ENCODE peak calls at places on chromosomes 2 and 18, in nine cellular contexts. One of them, this sample, is unnamed.
A peak's percentile ranks its signal among the peaks of the same experiment; 100 is the strongest.

GRCh38 chr2:223477318-223477717 is 124.8 kb downstream of the SCG2 start:
- DNase-seq in K562: no peak
- DNase-seq in H1: no peak
- DNase-seq in endothelial cell of umbilical vein: no peak
- DNase-seq in A549: no peak
- DNase-seq in HCT116: no peak
- DNase-seq in GM12878: no peak
- DNase-seq in HepG2: no peak
- DNase-seq in SK-N-SH: no peak
- DNase-seq in this sample: no peak

GRCh38 chr2:48711343-48711742 is 44.2 kb downstream of the LHCGR start:
- DNase-seq in K562: no peak
- DNase-seq in HCT116: no peak
- DNase-seq in SK-N-SH: no peak
- DNase-seq in HepG2: no peak
- DNase-seq in endothelial cell of umbilical vein: peak; percentile 76
- DNase-seq in GM12878: no peak
- DNase-seq in H1: no peak
- DNase-seq in A549: no peak
- DNase-seq in this sample: no peak

GRCh38 chr18:24914685-24915267 is 437.2 kb downstream of the ZNF521 start:
- DNase-seq in HepG2: no peak
- DNase-seq in endothelial cell of umbilical vein: no peak
- DNase-seq in HCT116: no peak
- DNase-seq in K562: no peak
- DNase-seq in GM12878: no peak
- DNase-seq in H1: no peak
- DNase-seq in A549: no peak
- DNase-seq in SK-N-SH: no peak
- DNase-seq in this sample: no peak

GRCh38 chr2:139495851-139496250 is 715.7 kb upstream of the NXPH2 start:
- DNase-seq in GM12878: no peak
- DNase-seq in endothelial cell of umbilical vein: no peak
- DNase-seq in K562: no peak
- DNase-seq in H1: no peak
- DNase-seq in HepG2: no peak
- DNase-seq in HCT116: no peak
- DNase-seq in A549: no peak
- DNase-seq in SK-N-SH: no peak
- DNase-seq in this sample: no peak

GRCh38 chr2:43178602-43179542 is 47.5 kb downstream of the ZFP36L2 start:
- DNase-seq in H1: peak; percentile 63
- DNase-seq in endothelial cell of umbilical vein: peak; percentile 97
- DNase-seq in HepG2: peak; percentile 90
- DNase-seq in A549: peak; percentile 89
- DNase-seq in K562: peak; percentile 82
- DNase-seq in GM12878: no peak
- DNase-seq in HCT116: peak; percentile 64
- DNase-seq in SK-N-SH: peak; percentile 59
- DNase-seq in this sample: peak; percentile 98

GRCh38 chr2:242031481-242032019 is 162.0 kb downstream of the RTP5 start:
- DNase-seq in A549: no peak
- DNase-seq in endothelial cell of umbilical vein: no peak
- DNase-seq in H1: no peak
- DNase-seq in SK-N-SH: no peak
- DNase-seq in K562: no peak
- DNase-seq in HepG2: no peak
- DNase-seq in HCT116: no peak
- DNase-seq in GM12878: no peak
- DNase-seq in this sample: peak; percentile 75

GRCh38 chr2:200077838-200078237 is 122.5 kb downstream of the MAIP1 start:
- DNase-seq in endothelial cell of umbilical vein: no peak
- DNase-seq in H1: no peak
- DNase-seq in K562: no peak
- DNase-seq in GM12878: no peak
- DNase-seq in SK-N-SH: peak; percentile 51
- DNase-seq in HCT116: no peak
- DNase-seq in HepG2: no peak
- DNase-seq in A549: no peak
- DNase-seq in this sample: no peak

GRCh38 chr2:140256080-140256479 is 1475.9 kb upstream of the NXPH2 start:
- DNase-seq in HCT116: no peak
- DNase-seq in SK-N-SH: no peak
- DNase-seq in H1: no peak
- DNase-seq in K562: no peak
- DNase-seq in A549: no peak
- DNase-seq in GM12878: no peak
- DNase-seq in endothelial cell of umbilical vein: no peak
- DNase-seq in HepG2: no peak
- DNase-seq in this sample: no peak

GRCh38 chr18:60198063-60198462 is 174.5 kb downstream of the MC4R start:
- DNase-seq in H1: no peak
- DNase-seq in SK-N-SH: peak; percentile 60
- DNase-seq in GM12878: no peak
- DNase-seq in A549: no peak
- DNase-seq in K562: peak; percentile 8
- DNase-seq in endothelial cell of umbilical vein: no peak
- DNase-seq in HCT116: no peak
- DNase-seq in HepG2: no peak
- DNase-seq in this sample: no peak

GRCh38 chr2:120470717-120471060 is 124.8 kb downstream of the INHBB start:
- DNase-seq in GM12878: no peak
- DNase-seq in HCT116: no peak
- DNase-seq in H1: no peak
- DNase-seq in endothelial cell of umbilical vein: no peak
- DNase-seq in A549: no peak
- DNase-seq in K562: no peak
- DNase-seq in HepG2: no peak
- DNase-seq in SK-N-SH: no peak
- DNase-seq in this sample: no peak

GRCh38 chr2:123047186-123047585 is 977.9 kb upstream of the CNTNAP5 start:
- DNase-seq in endothelial cell of umbilical vein: no peak
- DNase-seq in HepG2: no peak
- DNase-seq in K562: no peak
- DNase-seq in SK-N-SH: no peak
- DNase-seq in A549: no peak
- DNase-seq in GM12878: no peak
- DNase-seq in HCT116: no peak
- DNase-seq in H1: no peak
- DNase-seq in this sample: no peak

GRCh38 chr2:121150126-121150525 is 134.9 kb downstream of the TFCP2L1 start:
- DNase-seq in SK-N-SH: no peak
- DNase-seq in HCT116: no peak
- DNase-seq in A549: no peak
- DNase-seq in HepG2: no peak
- DNase-seq in endothelial cell of umbilical vein: no peak
- DNase-seq in K562: no peak
- DNase-seq in GM12878: no peak
- DNase-seq in H1: no peak
- DNase-seq in this sample: no peak

GRCh38 chr2:177239934-177240600 is 24.5 kb downstream of the NFE2L2 start:
- DNase-seq in SK-N-SH: no peak
- DNase-seq in H1: no peak
- DNase-seq in A549: no peak
- DNase-seq in endothelial cell of umbilical vein: peak; percentile 75
- DNase-seq in GM12878: peak; percentile 47
- DNase-seq in HCT116: no peak
- DNase-seq in HepG2: no peak
- DNase-seq in K562: no peak
- DNase-seq in this sample: peak; percentile 81

GRCh38 chr18:27378396-27379094 is 193.4 kb upstream of the CHST9 start:
- DNase-seq in H1: no peak
- DNase-seq in HCT116: no peak
- DNase-seq in K562: no peak
- DNase-seq in HepG2: no peak
- DNase-seq in GM12878: no peak
- DNase-seq in A549: no peak
- DNase-seq in endothelial cell of umbilical vein: peak; percentile 3
- DNase-seq in SK-N-SH: no peak
- DNase-seq in this sample: no peak

DNA sequence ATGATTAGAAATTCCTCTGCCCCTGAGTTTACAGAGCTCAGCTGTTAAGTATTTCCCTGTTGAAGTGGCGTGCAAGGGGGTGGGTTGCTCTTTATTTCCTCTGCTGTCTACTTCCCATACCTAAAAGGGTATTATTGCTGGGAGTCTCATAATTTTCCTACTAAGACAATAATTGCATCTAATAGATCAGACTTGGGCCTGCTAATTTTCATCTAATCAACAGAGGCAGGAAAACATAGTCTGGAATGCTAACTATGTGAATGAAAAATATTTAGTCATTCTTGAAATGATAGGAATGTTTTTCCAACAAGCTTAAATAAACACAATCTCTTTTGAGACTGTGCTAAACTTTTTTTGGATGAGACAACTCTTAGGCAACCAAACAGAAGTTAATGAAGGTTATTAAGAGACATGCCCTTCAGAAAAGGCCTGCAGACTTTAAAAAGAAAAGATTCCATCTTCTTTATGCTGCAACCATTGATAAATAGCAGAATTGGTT is 111.4 kb downstream of the FEZ2 start:
- DNase-seq in GM12878: no peak
- DNase-seq in A549: no peak
- DNase-seq in endothelial cell of umbilical vein: peak; percentile 90
- DNase-seq in K562: no peak
- DNase-seq in SK-N-SH: no peak
- DNase-seq in HepG2: peak; percentile 79
- DNase-seq in HCT116: no peak
- DNase-seq in H1: no peak
- DNase-seq in this sample: no peak
- TF ChIP-seq MAX in GM12878: no peak
- TF ChIP-seq MAX in A549: no peak
- TF ChIP-seq MAX in endothelial cell of umbilical vein: no peak
- TF ChIP-seq MAX in K562: no peak
- TF ChIP-seq MAX in SK-N-SH: peak; percentile 28
- TF ChIP-seq MAX in HepG2: no peak
- TF ChIP-seq MAX in HCT116: no peak
- TF ChIP-seq MAX in H1: no peak
- TF ChIP-seq MAX in this sample: no peak

DNA sequence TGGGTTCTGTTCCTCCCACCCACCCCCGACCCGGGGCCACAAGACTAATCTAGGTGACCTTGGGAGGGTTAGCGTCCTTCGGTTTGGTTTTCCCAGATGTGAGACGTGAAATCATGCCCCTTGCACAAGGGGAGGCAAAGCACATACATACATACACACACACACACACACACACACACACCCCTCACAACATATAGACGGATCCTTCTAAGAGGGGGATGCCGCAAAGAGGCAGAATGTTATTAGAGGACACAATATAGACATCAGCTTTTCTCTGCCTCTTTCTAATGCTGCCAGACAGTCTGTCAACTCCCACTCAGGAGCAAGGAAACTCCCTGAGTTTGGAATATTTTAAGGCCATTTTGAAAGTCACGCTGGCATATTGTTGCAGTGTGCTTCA is 636 bp upstream of the RBMS1 start:
- DNase-seq in K562: no peak
- DNase-seq in SK-N-SH: no peak
- DNase-seq in GM12878: no peak
- DNase-seq in A549: no peak
- DNase-seq in endothelial cell of umbilical vein: peak; percentile 41
- DNase-seq in HepG2: no peak
- DNase-seq in HCT116: no peak
- DNase-seq in H1: no peak
- DNase-seq in this sample: no peak
- H3K4me3 ChIP-seq in K562: no peak overlapping the region
- H3K4me3 ChIP-seq in SK-N-SH: peak overlapping the region; percentile 59
- H3K4me3 ChIP-seq in GM12878: no peak overlapping the region
- H3K4me3 ChIP-seq in A549: peak overlapping the region; percentile 91
- H3K4me3 ChIP-seq in endothelial cell of umbilical vein: peak overlapping the region; percentile 99
- H3K4me3 ChIP-seq in HepG2: peak overlapping the region; percentile 88
- H3K4me3 ChIP-seq in HCT116: peak overlapping the region; percentile 67
- H3K4me3 ChIP-seq in H1: peak overlapping the region; percentile 50
- H3K4me3 ChIP-seq in this sample: peak overlapping the region; percentile 62

DNA sequence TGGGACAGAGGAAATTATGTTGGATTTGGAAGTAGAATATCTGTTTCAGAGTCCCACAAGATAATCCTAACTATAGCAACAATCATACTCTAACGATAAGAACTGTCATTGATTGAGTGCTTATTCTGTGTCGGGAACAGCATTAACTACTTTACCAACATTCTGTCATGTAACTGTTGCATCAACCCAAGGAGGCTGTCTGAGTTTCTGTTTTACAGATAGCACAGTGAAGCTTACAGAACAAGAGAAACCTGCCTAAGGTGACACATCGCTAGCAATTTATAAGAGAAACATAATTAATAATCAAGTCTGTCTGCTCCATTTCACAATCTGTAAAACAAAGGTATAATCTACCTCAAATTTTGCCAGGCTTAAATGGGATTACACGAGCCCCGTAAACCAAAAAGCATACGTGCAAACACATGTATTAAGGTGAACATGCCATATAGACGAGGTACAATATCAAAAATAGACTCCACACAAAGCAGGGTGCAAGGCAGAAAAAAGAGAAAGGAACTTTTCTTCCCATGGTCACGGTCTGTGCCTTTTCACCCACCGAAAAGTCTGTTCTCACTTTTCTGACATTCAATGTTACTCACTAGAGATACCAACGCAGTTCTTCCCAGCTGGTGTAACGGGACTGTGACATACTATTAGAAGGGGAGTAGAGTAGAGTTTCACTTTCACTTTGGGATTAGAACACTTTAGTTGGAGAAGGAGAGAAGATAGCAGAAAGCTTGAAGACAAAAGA is 37.2 kb upstream of the SLC8A1 start:
- DNase-seq in GM12878: no peak
- DNase-seq in A549: no peak
- DNase-seq in SK-N-SH: no peak
- DNase-seq in H1: no peak
- DNase-seq in HCT116: no peak
- DNase-seq in K562: no peak
- DNase-seq in HepG2: no peak
- DNase-seq in endothelial cell of umbilical vein: no peak
- DNase-seq in this sample: peak; percentile 57
- TF ChIP-seq MAX in GM12878: no peak
- TF ChIP-seq MAX in A549: no peak
- TF ChIP-seq MAX in SK-N-SH: no peak
- TF ChIP-seq MAX in H1: no peak
- TF ChIP-seq MAX in HCT116: no peak
- TF ChIP-seq MAX in K562: no peak
- TF ChIP-seq MAX in HepG2: no peak
- TF ChIP-seq MAX in endothelial cell of umbilical vein: no peak
- TF ChIP-seq MAX in this sample: no peak

DNA sequence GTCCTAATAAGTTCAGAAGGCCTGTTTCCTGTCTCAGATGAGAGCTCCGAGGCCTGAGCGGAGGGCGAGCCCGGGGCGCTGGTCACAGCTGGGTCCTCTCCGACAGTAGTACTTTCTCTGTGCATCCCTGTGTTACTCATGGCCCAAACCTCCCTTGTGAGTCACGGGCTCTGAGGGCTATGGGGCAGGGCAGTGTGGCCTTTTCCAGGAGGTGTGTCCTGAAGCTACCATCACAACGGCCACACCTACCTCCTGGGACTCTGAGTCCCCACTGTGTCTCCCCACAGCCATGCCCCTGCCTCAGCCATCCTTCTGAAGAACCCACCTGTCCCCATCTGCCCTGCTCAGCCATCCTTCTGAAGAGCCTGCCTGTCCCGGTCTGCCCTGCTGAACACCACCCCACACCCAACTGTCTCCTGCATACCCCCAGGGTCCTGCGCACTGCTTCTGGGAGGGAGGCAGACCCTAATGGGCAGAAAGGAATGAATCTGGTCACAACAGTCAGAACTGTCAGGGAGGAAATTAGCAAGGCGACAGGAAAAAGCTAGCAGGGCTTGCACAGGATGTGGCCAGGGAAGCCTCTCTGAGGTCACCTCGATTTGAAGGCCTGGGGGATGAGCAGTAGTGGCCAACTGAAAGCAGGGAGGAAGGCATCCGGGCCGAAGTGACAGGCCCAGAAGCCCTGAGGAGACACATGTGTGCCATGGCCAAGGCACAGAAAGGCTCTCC is 145.4 kb upstream of the RIOK3 start:
- DNase-seq in GM12878: peak; percentile 39
- DNase-seq in K562: no peak
- DNase-seq in H1: no peak
- DNase-seq in HepG2: no peak
- DNase-seq in SK-N-SH: no peak
- DNase-seq in A549: no peak
- DNase-seq in HCT116: peak; percentile 16
- DNase-seq in endothelial cell of umbilical vein: peak; percentile 26
- DNase-seq in this sample: peak; percentile 64
- H3K4me3 ChIP-seq in GM12878: no peak overlapping the region
- H3K4me3 ChIP-seq in K562: no peak overlapping the region
- H3K4me3 ChIP-seq in H1: no peak overlapping the region
- H3K4me3 ChIP-seq in HepG2: no peak overlapping the region
- H3K4me3 ChIP-seq in SK-N-SH: no peak overlapping the region
- H3K4me3 ChIP-seq in A549: no peak overlapping the region
- H3K4me3 ChIP-seq in HCT116: no peak overlapping the region
- H3K4me3 ChIP-seq in endothelial cell of umbilical vein: no peak overlapping the region
- H3K4me3 ChIP-seq in this sample: no peak overlapping the region

This sample was measured in NB4.